ENCODE peak calls at places on chromosomes 3 and 15, in eight cellular contexts. S, U, I, J, B, Y, W and Q are unnamed samples.

GRCh38 chr3:154904328-154904727 is 175.8 kb upstream of the MME start:
- DNase-seq in S (no peak), U (peak), I (no peak), J (no peak), B (peak), Y (peak), W (no peak), Q (no peak)

GRCh38 chr3:194023501-194024280 is 112.3 kb upstream of the HES1 start:
- DNase-seq in S (no peak), U (no peak), I (no peak), J (no peak), B (no peak), Y (no peak), W (no peak), Q (no peak)

GRCh38 chr3:46090161-46090591 is 62.9 kb upstream of the XCR1 start:
- DNase-seq in S (no peak), U (peak), I (no peak), J (no peak), B (no peak), Y (no peak), W (no peak), Q (no peak)

GRCh38 chr3:115401298-115401697 is 222.0 kb upstream of the GAP43 start:
- DNase-seq in S (no peak), U (peak), I (peak), J (peak), B (peak), Y (no peak), W (no peak), Q (peak)

GRCh38 chr3:56911363-56911762 is 109.6 kb upstream of the ARHGEF3 start:
- DNase-seq in S (no peak), U (no peak), I (no peak), J (no peak), B (no peak), Y (no peak), W (no peak), Q (no peak)

GRCh38 chr3:188330138-188330537 is 176.2 kb downstream of the LPP start:
- DNase-seq in S (no peak), U (no peak), I (no peak), J (no peak), B (no peak), Y (no peak), W (no peak), Q (no peak)

GRCh38 chr3:126113733-126114132 is 29.8 kb upstream of the SLC41A3 start:
- DNase-seq in S (no peak), U (no peak), I (no peak), J (no peak), B (no peak), Y (peak), W (no peak), Q (no peak)

GRCh38 chr3:32510075-32510724 is 7.5 kb upstream of the CMTM6 start:
- DNase-seq in S (peak), U (peak), I (peak), J (no peak), B (peak), Y (peak), W (peak), Q (peak)

DNA sequence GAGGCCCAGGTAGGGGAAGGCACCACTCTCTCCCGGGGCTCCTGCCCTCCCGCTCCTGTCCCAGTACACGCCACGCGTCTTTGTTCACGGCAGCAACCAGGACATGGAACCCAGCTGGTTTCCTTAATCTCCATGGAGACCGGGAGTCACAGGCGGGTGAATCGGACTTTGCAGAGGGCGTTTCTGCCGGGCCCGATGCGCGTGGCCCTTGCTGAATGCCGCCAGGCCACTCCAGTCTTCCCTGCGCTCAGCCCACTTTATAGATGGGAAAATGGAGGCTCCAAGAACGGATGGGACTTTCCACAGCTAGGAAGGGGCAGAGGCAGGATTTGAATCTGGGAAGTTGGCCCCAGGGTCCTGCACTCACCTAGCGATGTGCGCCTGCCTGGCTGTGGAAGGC is 7.4 kb downstream of the PLXND1 start:
- DNase-seq in S (no peak), U (peak), I (no peak), J (no peak), B (no peak), Y (no peak), W (no peak), Q (no peak)
- H3K4me3 ChIP-seq in S (no peak), U (no peak), I (no peak), J (no peak), B (no peak), Y (no peak), W (no peak), Q (no peak)

GRCh38 chr15:60272623-60273022 is 125.2 kb downstream of the ANXA2 start:
- DNase-seq in S (no peak), U (no peak), I (no peak), J (no peak), B (no peak), Y (peak), W (no peak), Q (no peak)
- TF ChIP-seq CTCF in S (no peak), U (no peak), I (no peak), J (peak), B (no peak), Y (peak), W (no peak), Q (no peak)

DNA sequence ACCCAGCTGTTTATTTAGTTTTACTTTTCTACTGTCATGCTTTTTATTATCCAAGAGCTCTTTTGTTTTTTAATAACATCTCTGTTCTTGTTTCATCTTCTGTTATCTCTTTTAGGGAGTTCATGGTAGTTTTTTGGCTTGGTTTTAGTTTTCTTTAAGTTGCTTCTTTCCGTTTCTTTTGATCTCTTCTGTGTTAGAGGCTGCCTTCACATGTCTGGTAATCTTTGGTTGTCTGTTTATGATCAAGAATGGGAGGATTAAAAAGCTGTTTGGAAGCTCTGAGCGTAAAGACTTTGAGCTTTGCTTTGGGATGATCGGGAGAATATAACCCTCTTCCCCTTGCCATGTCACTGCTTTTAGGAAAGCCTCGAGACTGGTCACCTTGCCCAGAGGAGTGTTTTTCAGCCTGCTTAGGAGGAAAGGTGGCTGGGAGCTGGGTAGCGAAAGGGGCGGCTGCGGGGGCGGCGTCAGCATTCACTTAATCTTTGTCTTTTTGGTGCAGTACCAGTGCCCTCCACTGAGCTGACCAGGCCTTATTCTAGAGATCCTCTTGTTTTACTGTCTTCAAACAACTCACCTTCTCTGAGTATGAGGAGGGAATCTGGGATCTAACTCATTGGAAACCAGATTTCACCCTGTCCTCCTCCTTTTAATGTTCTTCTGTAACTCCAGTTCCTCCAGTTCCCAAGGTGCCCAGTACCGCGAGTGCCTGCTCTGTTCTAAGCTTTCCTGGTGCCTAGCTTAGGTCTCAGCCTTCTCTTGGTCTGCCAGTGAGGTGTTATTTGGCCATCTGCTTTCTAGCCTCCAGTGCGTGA is 15.5 kb downstream of the TATDN2 start:
- DNase-seq in S (peak), U (peak), I (peak), J (no peak), B (peak), Y (peak), W (no peak), Q (no peak)
- H3K4me3 ChIP-seq in S (peak), U (no peak), I (no peak), J (no peak), B (no peak), Y (no peak), W (no peak), Q (no peak)

GRCh38 chr3:21220944-21221343 is 530.1 kb downstream of the ZNF385D start:
- DNase-seq in S (no peak), U (no peak), I (no peak), J (no peak), B (no peak), Y (no peak), W (no peak), Q (no peak)

DNA sequence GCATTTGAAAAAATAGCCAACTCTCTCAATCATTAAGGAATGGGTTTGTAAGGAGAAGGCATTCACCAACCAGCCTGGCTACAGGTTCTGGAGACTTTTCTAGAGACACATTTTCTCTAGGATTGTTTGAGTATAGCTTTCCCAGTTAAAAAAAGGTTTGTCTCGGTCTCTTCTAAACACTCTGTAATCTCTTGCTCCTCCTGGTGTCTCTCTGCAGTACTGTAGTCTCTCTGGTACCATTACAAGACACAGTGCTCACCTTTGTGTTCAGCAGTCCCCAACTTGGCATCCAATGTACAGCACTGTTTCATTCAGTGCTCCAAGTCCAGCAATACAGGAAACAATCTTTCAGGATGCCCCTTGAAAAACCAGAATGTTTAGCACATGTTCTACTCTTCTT is 534.4 kb downstream of the ZNF385D start:
- DNase-seq in S (no peak), U (peak), I (no peak), J (no peak), B (peak), Y (peak), W (no peak), Q (no peak)
- TF ChIP-seq CTCF in S (no peak), U (peak), I (peak), J (peak), B (peak), Y (peak), W (no peak), Q (peak)

GRCh38 chr15:22978691-22979068 is 1.5 kb downstream of the CYFIP1 start:
- DNase-seq in S (no peak), U (no peak), I (no peak), J (no peak), B (no peak), Y (peak), W (no peak), Q (no peak)

GRCh38 chr15:22980189-22981136 is at the start of gene CYFIP1:
- DNase-seq in S (no peak), U (peak), I (peak), J (no peak), B (peak), Y (peak), W (peak), Q (peak)

GRCh38 chr15:22979069-22979698 is 984 bp downstream of the CYFIP1 start:
- DNase-seq in S (peak), U (peak), I (peak), J (no peak), B (peak), Y (peak), W (peak), Q (no peak)

GRCh38 chr15:22979699-22980188 is 424 bp downstream of the CYFIP1 start:
- DNase-seq in S (no peak), U (no peak), I (peak), J (no peak), B (peak), Y (peak), W (no peak), Q (no peak)

DNA sequence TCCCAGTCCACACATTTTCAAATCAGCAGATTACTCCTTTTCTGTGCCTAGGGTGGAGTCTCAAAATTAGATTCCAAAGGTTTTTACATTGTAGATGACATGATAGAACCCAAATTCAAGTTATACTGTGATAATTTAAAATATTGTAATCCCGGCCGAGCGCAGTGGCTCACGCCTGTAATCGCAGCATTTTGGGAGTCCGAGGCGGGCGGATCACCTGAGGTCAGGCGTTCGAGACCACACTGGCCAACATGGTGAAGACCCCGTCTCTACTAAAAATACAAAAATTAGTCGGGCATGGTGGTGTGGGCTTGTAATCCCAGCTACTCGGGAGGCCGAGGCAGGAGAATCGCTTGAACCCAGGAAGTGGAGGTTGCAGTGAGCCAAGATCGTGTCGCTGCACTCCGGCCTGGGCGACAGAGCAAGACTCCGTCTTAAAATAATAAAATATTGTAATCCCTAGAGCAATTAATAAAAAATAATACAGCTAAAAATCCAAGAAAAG is 1.2 kb upstream of the CYFIP1 start:
- DNase-seq in S (no peak), U (no peak), I (no peak), J (no peak), B (no peak), Y (no peak), W (no peak), Q (no peak)
- H3K4me3 ChIP-seq in S (peak), U (no peak), I (peak), J (no peak), B (peak), Y (peak), W (peak), Q (peak)

DNA sequence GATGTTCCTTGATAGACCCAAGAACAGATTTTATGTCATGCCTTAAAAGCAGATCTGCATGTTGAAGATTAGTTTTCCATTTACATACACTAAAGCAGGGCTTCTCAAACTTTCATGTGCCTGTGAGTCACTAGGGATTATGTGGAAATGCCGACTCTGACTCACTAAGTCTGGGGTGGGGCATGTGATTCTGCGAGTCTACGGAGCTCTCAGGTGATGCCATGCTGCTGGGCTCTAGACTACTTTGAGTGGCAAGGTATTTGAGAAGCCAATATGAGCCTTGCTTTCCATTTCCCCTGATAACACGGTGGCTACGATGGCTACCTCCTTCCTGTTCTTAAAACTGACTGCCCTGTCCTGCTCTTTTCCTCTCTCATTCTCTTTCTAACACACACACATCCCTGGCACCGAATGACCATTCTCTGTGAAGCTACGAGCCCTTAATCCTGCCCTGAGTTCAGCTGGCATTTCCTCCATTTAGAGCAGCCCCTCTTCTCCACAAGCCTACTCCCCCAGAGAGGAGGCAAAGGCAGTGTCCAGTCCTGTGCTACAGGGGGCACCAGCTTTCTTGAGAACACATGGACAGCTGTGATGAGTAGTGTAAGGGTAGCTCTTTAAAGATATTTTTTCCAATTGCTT is 39.7 kb upstream of the PYGO1 start:
- DNase-seq in S (no peak), U (peak), I (peak), J (peak), B (peak), Y (peak), W (peak), Q (peak)
- TF ChIP-seq CTCF in S (no peak), U (no peak), I (peak), J (no peak), B (no peak), Y (peak), W (no peak), Q (peak)

GRCh38 chr3:122403489-122403888 is 12.4 kb downstream of the WDR5B start:
- DNase-seq in S (no peak), U (peak), I (peak), J (no peak), B (peak), Y (no peak), W (no peak), Q (no peak)
- H3K4me3 ChIP-seq in S (no peak), U (no peak), I (no peak), J (no peak), B (no peak), Y (no peak), W (no peak), Q (no peak)